ENCODE peak calls at places on chromosomes 13 and 19, in eight cellular contexts. C is heart left ventricle, K is H1, V is brain microvascular endothelial cell, Z is psoas muscle, X is transverse colon, D is GM23338, W is IMR-90. S is an unnamed sample.

GRCh38 chr13:86464193-86464592 is 665.0 kb upstream of the SLITRK6 start:
- DNase-seq in Z (no peak), D (peak; percentile 40), W (no peak), V (no peak), C (no peak), K (no peak), X (no peak), S (no peak)

GRCh38 chr19:50607874-50608785 is 31.6 kb downstream of the SYT3 start:
- DNase-seq in W (peak; percentile 67), D (peak; percentile 100), V (peak; percentile 73), X (peak; percentile 37), Z (peak; percentile 58), K (peak; percentile 97), C (peak; percentile 85), S (no peak)

GRCh38 chr19:49877879-49878743 is 609 bp downstream of the TBC1D17 start:
- DNase-seq in K (peak; percentile 94), Z (peak; percentile 99), V (peak; percentile 95), C (peak; percentile 99), D (peak; percentile 99), X (peak; percentile 99), W (peak; percentile 96), S (peak; percentile 80)

GRCh38 chr13:46633416-46633815 is 80.4 kb downstream of the LRCH1 start:
- DNase-seq in W (peak; percentile 88), K (no peak), Z (no peak), C (no peak), D (no peak), V (peak; percentile 66), X (no peak), S (no peak)

GRCh38 chr13:95304446-95304845 is 3.2 kb upstream of the ABCC4 start:
- DNase-seq in K (no peak), D (no peak), X (no peak), V (no peak), C (no peak), Z (no peak), W (no peak), S (no peak)

GRCh38 chr19:2816641-2817040 is 3.0 kb upstream of the ZNF554 start:
- DNase-seq in X (no peak), D (no peak), Z (no peak), C (no peak), W (no peak), V (no peak), K (no peak), S (no peak)

GRCh38 chr19:19040417-19040816 is 7.0 kb downstream of the ARMC6 start:
- DNase-seq in X (peak; percentile 35), W (peak; percentile 91), K (no peak), Z (peak; percentile 71), D (no peak), V (peak; percentile 68), C (no peak), S (no peak)

GRCh38 chr19:35641515-35642151 is at the start of gene ETV2:
- DNase-seq in Z (no peak), C (no peak), V (peak; percentile 40), X (peak; percentile 34), K (no peak), D (peak; percentile 79), W (peak; percentile 42), S (no peak)

GRCh38 chr13:57045816-57046691 is 94.7 kb upstream of the PRR20A start:
- DNase-seq in Z (no peak), D (no peak), X (no peak), W (no peak), K (no peak), V (no peak), C (no peak), S (no peak)

GRCh38 chr13:20901668-20902437 is 693 bp downstream of the XPO4 start:
- DNase-seq in X (peak; percentile 57), D (peak; percentile 74), C (no peak), V (no peak), W (peak; percentile 13), K (no peak), Z (peak; percentile 40), S (no peak)

GRCh38 chr13:21123956-21124355 is 52.4 kb downstream of the SKA3 start:
- DNase-seq in W (no peak), X (no peak), Z (no peak), D (peak; percentile 87), V (no peak), K (peak; percentile 74), C (no peak), S (no peak)

GRCh38 chr13:77751513-77752456 is 54.3 kb downstream of the SLAIN1 start:
- DNase-seq in X (no peak), V (peak; percentile 22), Z (no peak), W (peak; percentile 37), C (no peak), K (no peak), D (peak; percentile 76), S (no peak)

GRCh38 chr13:54029226-54029625 is 1000.6 kb downstream of the OLFM4 start:
- DNase-seq in Z (no peak), K (peak; percentile 13), V (no peak), D (peak; percentile 15), X (no peak), W (no peak), C (no peak), S (peak; percentile 85)

GRCh38 chr13:19862511-19863313 is 737 bp downstream of the ZMYM5 start:
- DNase-seq in X (peak; percentile 35), K (no peak), W (peak; percentile 7), Z (peak; percentile 34), C (no peak), V (peak; percentile 1), D (peak; percentile 53), S (no peak)

GRCh38 chr19:50427997-50428425 is 4.7 kb upstream of the MYBPC2 start:
- DNase-seq in W (peak; percentile 69), V (peak; percentile 73), C (peak; percentile 91), K (peak; percentile 62), Z (peak; percentile 86), X (peak; percentile 81), D (peak; percentile 91), S (no peak)

DNA sequence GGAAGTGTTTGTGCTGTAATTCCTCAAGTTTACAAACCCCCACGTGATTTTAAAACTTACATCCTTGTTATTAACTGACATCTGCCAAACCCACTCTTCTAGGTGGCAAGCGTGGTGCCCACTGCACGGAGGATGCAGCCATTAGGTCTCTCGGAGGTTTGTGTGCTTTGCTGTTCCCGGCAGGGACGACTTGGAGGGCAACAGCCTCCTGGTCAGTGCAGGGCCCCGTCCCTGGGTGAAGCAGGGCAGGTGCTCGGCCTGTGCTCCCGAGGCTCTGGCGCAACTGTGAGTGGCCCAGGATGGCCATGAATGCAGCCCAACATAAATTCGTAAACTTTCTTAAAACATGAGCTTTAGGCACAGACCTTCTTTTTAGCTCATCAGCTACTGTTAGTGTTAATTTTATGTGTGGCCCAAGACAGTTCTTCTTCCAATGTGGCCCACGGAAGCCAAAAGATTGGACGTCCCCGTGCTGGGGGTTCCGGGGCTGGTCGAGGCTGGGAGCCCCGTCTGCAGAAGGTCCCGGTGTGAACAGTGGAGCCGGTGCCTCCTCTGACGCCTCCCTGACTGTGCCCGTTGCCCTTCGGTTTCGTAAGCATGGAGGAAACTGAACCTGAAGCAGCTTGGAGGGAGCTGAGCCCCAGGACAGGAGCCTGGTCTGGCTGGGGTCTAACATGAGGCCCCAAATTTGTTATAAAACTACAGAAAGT is 11.9 kb downstream of the GAS6 start:
- DNase-seq in Z (no peak), K (no peak), C (no peak), D (no peak), V (no peak), X (no peak), W (no peak), S (no peak)
- H3K27ac ChIP-seq in Z (no peak overlapping the region), K (no peak overlapping the region), C (no peak overlapping the region), D (no peak overlapping the region), V (no peak overlapping the region), X (peak overlapping the region; percentile 95), W (no peak overlapping the region), S (no peak overlapping the region)

DNA sequence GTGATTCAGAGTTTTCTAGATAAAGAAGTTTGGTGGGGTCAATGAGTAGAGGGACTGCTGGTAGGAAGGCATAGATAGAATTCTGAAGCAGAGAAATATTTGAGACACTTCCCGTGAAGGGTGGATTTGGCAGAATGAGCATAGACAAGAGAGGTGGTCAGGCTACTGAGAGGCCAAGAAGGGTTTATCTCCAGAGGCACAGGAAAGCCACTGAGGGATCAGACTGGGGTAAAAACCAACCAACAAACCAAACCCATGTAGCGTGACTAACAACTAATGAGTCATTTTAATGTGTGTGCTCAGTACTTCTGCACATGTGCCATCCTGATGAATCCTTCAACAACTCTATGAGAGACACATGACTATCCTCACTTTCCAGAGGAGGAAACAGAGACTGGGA is 60.0 kb upstream of the SERP2 start:
- DNase-seq in V (peak; percentile 87), W (peak; percentile 91), X (no peak), D (no peak), Z (no peak), C (no peak), K (no peak), S (peak; percentile 91)
- H3K27ac ChIP-seq in V (peak overlapping the region; percentile 94), W (peak overlapping the region; percentile 42), X (peak overlapping the region; percentile 71), D (no peak overlapping the region), Z (no peak overlapping the region), C (no peak overlapping the region), K (no peak overlapping the region), S (peak overlapping the region; percentile 98)

GRCh38 chr13:33642374-33643065 is 175.4 kb upstream of the RFC3 start:
- DNase-seq in Z (peak; percentile 55), C (no peak), D (no peak), K (no peak), X (peak; percentile 43), W (peak; percentile 72), V (no peak), S (no peak)
- H3K27ac ChIP-seq in Z (peak overlapping the region; percentile 24), C (peak overlapping the region; percentile 64), D (no peak overlapping the region), K (no peak overlapping the region), X (peak overlapping the region; percentile 58), W (peak overlapping the region; percentile 78), V (no peak overlapping the region), S (peak overlapping the region; percentile 78)

DNA sequence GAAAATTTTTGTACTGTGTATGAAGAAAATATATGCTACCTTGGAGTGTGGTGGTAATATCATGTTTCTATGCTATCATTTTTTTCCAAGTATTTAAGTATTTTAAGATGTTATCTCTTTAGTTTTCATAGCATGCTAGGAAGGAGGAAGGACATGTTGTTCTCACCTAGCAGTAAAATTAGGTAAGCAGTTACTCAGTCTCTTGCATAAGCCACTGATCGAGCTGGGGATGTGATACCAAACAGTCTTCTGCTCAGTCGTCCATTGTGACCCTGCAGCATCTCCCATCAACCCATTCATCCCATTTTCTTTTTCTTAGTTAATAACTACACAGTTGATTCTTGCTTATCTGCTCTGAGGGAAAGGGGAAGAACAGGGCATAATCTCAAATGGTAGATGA is 130.6 kb downstream of the KLF5 start:
- DNase-seq in W (no peak), K (no peak), X (no peak), V (no peak), C (no peak), Z (no peak), D (no peak), S (peak; percentile 67)
- H3K27ac ChIP-seq in W (no peak overlapping the region), K (no peak overlapping the region), X (no peak overlapping the region), V (no peak overlapping the region), C (no peak overlapping the region), Z (no peak overlapping the region), D (no peak overlapping the region), S (peak overlapping the region; percentile 48)

GRCh38 chr19:1406496-1406817 is 929 bp upstream of the DAZAP1 start:
- DNase-seq in C (no peak), X (peak; percentile 40), Z (no peak), V (no peak), W (no peak), D (peak; percentile 57), K (no peak), S (no peak)
- H3K27ac ChIP-seq in C (peak overlapping the region; percentile 86), X (peak overlapping the region; percentile 95), Z (peak overlapping the region; percentile 82), V (no peak overlapping the region), W (no peak overlapping the region), D (no peak overlapping the region), K (no peak overlapping the region), S (peak overlapping the region; percentile 81)

DNA sequence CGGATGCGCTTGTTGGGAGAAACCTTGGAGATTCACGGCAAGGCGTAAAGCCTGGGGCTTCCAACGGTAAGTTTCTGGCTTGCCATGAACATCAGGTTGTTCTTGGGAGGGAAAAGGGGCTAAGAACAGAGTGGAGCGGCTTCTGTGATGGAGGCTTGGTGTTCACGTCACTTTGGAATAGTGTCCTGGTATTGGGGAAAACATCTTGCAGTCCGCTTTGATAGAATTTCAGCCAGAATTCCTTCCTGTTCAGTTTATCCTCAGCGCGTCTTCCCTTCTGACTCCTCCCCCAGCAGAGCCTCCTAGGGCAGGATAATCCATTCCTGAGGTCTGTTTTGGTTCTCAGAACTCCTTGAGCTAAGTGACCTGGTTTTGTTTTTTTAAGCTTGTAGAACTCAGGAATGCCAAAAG is 2.0 kb downstream of the KCTD15 start:
- DNase-seq in K (no peak), D (peak; percentile 56), X (no peak), Z (no peak), V (no peak), C (no peak), W (peak; percentile 27), S (no peak)
- H3K27ac ChIP-seq in K (no peak overlapping the region), D (peak overlapping the region; percentile 72), X (peak overlapping the region; percentile 96), Z (peak overlapping the region; percentile 53), V (no peak overlapping the region), C (peak overlapping the region; percentile 96), W (peak overlapping the region; percentile 60), S (no peak overlapping the region)